ENCODE peak calls at places on chromosomes 1 and 21, in five cellular contexts. Q, X, W, U and E are unnamed samples.

GRCh38 chr1:42962641-42963377 is 4.1 kb upstream of the SLC2A1 start:
- DNase-seq in Q (peak; percentile 67), X (no peak), W (peak; percentile 77), U (no peak), E (no peak)

GRCh38 chr1:45010855-45011811 is at the start of gene HECTD3:
- DNase-seq in Q (peak; percentile 78), X (peak; percentile 74), W (peak; percentile 92), U (peak; percentile 95), E (peak; percentile 91)

GRCh38 chr1:201673093-201673492 is 134.2 kb downstream of the NAV1 start:
- DNase-seq in Q (no peak), X (no peak), W (no peak), U (no peak), E (no peak)

GRCh38 chr1:152037920-152038658 is 1.3 kb upstream of the S100A11 start:
- DNase-seq in Q (no peak), X (peak; percentile 26), W (no peak), U (no peak), E (no peak)

GRCh38 chr1:165376811-165377153 is 20.3 kb upstream of the LMX1A start:
- DNase-seq in Q (no peak), X (no peak), W (no peak), U (no peak), E (no peak)

GRCh38 chr1:220687809-220688208 is 2.4 kb upstream of the C1orf115 start:
- DNase-seq in Q (no peak), X (no peak), W (no peak), U (no peak), E (no peak)

GRCh38 chr1:207810173-207810572 is 58.3 kb downstream of the CD46 start:
- DNase-seq in Q (no peak), X (peak; percentile 44), W (no peak), U (no peak), E (no peak)

GRCh38 chr1:220123889-220124288 is 30.0 kb downstream of the IARS2 start:
- DNase-seq in Q (no peak), X (peak; percentile 14), W (peak; percentile 62), U (no peak), E (no peak)

GRCh38 chr1:156498447-156499193 is 2.0 kb downstream of the MEF2D start:
- DNase-seq in Q (peak; percentile 60), X (peak; percentile 57), W (peak; percentile 68), U (peak; percentile 89), E (no peak)

GRCh38 chr1:159122005-159122621 is 45.5 kb upstream of the AIM2 start:
- DNase-seq in Q (no peak), X (peak; percentile 85), W (no peak), U (no peak), E (no peak)

GRCh38 chr1:3134378-3135072 is 65.5 kb downstream of the PRDM16 start:
- DNase-seq in Q (no peak), X (no peak), W (no peak), U (no peak), E (no peak)

GRCh38 chr1:61930246-61930645 is 188.0 kb downstream of the PATJ start:
- DNase-seq in Q (no peak), X (no peak), W (no peak), U (no peak), E (no peak)

GRCh38 chr21:41112740-41113692 is 54.9 kb upstream of the BACE2 start:
- DNase-seq in Q (no peak), X (peak; percentile 97), W (peak; percentile 33), U (no peak), E (no peak)

GRCh38 chr21:26835027-26835713 is 10.0 kb downstream of the ADAMTS1 start:
- DNase-seq in Q (no peak), X (peak; percentile 82), W (no peak), U (no peak), E (no peak)

GRCh38 chr1:205517763-205518162 is 13.3 kb downstream of the CDK18 start:
- DNase-seq in Q (no peak), X (no peak), W (no peak), U (no peak), E (no peak)